ENCODE peak calls at places on chromosomes 13 and 19, in eight cellular contexts. N is ascending aorta, Y is A549, D is gastrocnemius medialis, P is breast epithelium, Z is IMR-90, J is GM12878, O is tibial nerve. G is an unnamed sample. For H3K9me3 and H3K4me1, the result is how much of the 10 kb centered on the place peaks cover.

GRCh38 chr19:1206733-1207301 is 1.2 kb downstream of the STK11 start:
- DNase-seq in J (no peak), P (no peak), O (no peak), D (no peak), Z (no peak), Y (no peak), N (no peak), G (no peak)

GRCh38 chr19:54029930-54030490 is 33.7 kb downstream of the VSTM1 start:
- DNase-seq in P (no peak), O (peak), D (peak), N (no peak), J (no peak), Z (peak), Y (peak), G (peak)

GRCh38 chr19:19459099-19459498 is 53.6 kb downstream of the GATAD2A start:
- DNase-seq in D (no peak), P (no peak), Y (no peak), O (no peak), Z (peak), J (no peak), N (no peak), G (no peak)

GRCh38 chr13:41694902-41695301 is 237.6 kb downstream of the RGCC start:
- DNase-seq in Y (peak), P (no peak), D (peak), Z (peak), J (peak), N (peak), O (peak), G (peak)

GRCh38 chr13:19604306-19604705 is 29.2 kb upstream of the MPHOSPH8 start:
- DNase-seq in P (no peak), J (no peak), N (no peak), O (no peak), D (no peak), Z (no peak), Y (no peak), G (peak)

GRCh38 chr19:6528544-6529121 is 2.2 kb upstream of the TNFSF9 start:
- DNase-seq in P (no peak), O (no peak), Y (no peak), D (peak), Z (no peak), N (no peak), J (no peak), G (no peak)

GRCh38 chr19:33813391-33814101 is 16.9 kb downstream of the KCTD15 start:
- DNase-seq in O (no peak), Y (no peak), Z (no peak), N (no peak), D (no peak), J (no peak), P (no peak), G (no peak)

GRCh38 chr13:26968431-26969335 is 202.9 kb downstream of the USP12 start:
- DNase-seq in N (no peak), Y (no peak), D (no peak), O (no peak), P (no peak), Z (peak), J (no peak), G (peak)

GRCh38 chr13:34805347-34805746 is 136.7 kb upstream of the NBEA start:
- DNase-seq in P (no peak), N (no peak), Z (no peak), Y (no peak), D (no peak), J (no peak), O (no peak), G (no peak)

GRCh38 chr13:104006625-104007061 is 940.4 kb upstream of the SLC10A2 start:
- DNase-seq in Y (no peak), Z (peak), N (no peak), D (no peak), P (no peak), O (no peak), J (no peak), G (no peak)

GRCh38 chr19:48489608-48490216 is 20.5 kb downstream of the CYTH2 start:
- DNase-seq in O (peak), J (no peak), Z (peak), D (peak), N (no peak), P (no peak), Y (peak), G (peak)

DNA sequence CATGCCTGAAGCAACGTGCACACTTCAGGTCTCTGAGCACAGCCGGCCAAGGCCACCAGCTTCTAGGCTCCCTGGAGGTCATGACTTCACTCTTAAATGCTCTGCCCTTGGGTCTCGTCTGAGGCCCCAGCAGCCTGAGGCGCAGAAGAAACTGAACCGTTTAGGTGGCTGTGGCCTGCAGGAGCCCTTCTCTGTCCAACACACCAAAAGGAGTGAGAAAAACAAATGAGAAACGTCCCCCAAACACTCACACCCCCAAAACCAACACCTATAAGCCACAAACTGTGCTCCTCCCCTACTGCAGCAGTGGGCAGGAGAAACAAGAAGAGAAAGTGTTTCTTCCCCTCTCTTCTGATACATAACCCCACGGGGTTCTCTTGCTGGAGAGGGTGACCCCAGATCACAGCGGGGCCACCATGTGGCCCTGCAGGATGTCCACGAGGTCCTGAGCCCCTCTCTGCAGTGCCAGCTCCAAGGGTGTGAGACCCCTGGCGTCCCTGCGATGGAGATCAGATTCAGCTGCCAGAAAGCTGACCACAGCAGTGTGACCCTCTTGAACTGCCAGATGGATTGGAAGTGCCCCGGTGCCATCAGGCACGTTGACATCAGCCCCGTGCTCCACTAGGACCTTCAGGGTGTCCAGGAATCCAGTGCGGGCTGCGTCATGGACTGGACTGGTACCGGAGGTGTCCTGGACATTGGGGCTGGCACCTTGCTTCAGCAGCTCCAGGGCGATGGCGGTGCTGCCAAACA is 1.0 kb upstream of the KRI1 start:
- DNase-seq in P (no peak), J (peak), N (no peak), O (no peak), Y (no peak), Z (no peak), D (no peak), G (no peak)
- H3K4me3 ChIP-seq in P (peak), J (peak), N (peak), O (peak), Y (peak), Z (no peak), D (peak), G (no peak)

GRCh38 chr19:12237143-12237839 is 57.4 kb downstream of the ZNF44 start:
- DNase-seq in P (no peak), O (no peak), N (no peak), J (no peak), Z (no peak), Y (no peak), D (no peak), G (no peak)

GRCh38 chr19:12230751-12231733 is 63.6 kb downstream of the ZNF44 start:
- DNase-seq in Z (no peak), P (no peak), J (no peak), O (no peak), Y (no peak), N (no peak), D (no peak), G (no peak)

GRCh38 chr19:12229990-12230389 is 64.7 kb downstream of the ZNF44 start:
- DNase-seq in D (no peak), O (no peak), J (no peak), N (no peak), P (no peak), Y (no peak), Z (no peak), G (no peak)

GRCh38 chr19:12232961-12233360 is 61.7 kb downstream of the ZNF44 start:
- DNase-seq in O (no peak), J (no peak), D (no peak), N (no peak), Y (no peak), Z (no peak), P (no peak), G (no peak)
- H3K9me3 ChIP-seq in O (under half), J (under half), D (under half), N (half or more), Y (under half), Z (under half), P (under half), G (under half)

DNA sequence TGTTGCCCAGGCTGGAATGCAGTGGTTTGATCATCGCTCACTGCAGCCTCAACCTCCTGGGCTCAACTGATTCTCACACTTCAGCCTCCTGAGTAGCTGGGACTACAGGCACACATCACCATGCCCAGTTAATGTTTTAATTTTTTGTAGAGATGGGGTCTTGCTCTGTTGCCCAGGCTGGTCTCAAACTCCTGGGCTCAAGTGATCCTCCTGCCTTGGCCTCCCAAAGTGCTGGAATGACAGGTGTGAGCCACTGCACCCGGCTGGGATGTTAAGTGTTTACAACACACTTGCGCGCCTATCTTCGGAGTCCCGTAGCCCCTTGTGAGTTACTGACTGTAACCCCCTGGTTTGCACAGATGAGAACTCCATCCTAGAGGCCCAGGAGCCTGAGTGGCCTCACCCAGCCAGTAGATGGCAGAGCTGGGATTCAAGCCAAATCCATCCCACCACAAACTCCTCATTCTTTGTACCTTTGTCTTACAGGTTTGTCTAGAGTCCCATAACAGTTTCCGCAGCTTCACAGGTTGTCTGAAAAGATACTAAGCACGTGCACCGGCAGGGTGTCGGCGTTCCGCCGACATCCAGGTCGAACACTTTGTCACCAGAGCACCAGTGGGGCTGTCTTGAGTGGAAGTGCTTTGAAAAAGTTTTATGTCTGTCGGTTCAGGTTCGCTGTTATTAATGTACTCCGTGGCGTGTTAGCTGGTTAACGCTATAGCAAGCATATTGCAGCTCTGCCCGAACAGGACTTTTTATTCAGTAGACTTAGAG is 14.7 kb downstream of the MAG start:
- DNase-seq in Y (peak), D (no peak), N (no peak), J (no peak), P (no peak), Z (no peak), O (no peak), G (no peak)
- H3K4me1 ChIP-seq in Y (under half), D (under half), N (under half), J (under half), P (under half), Z (under half), O (under half), G (under half)

GRCh38 chr19:56099638-56100539 is 21.2 kb downstream of the ZNF787 start:
- DNase-seq in Z (no peak), O (no peak), Y (no peak), D (no peak), J (no peak), N (no peak), P (no peak), G (no peak)
- H3K4me3 ChIP-seq in Z (no peak), O (no peak), Y (no peak), D (no peak), J (no peak), N (no peak), P (no peak), G (no peak)

GRCh38 chr19:52554216-52554971 is 15.7 kb upstream of the ZNF701 start:
- DNase-seq in P (no peak), D (no peak), Z (no peak), J (no peak), N (no peak), Y (no peak), O (no peak), G (no peak)
- H3K9me3 ChIP-seq in P (half or more), D (under half), Z (half or more), J (half or more), N (half or more), Y (half or more), O (under half), G (under half)

GRCh38 chr19:4373601-4374441 is 26.5 kb downstream of the SH3GL1 start:
- DNase-seq in D (peak), O (no peak), Y (no peak), P (no peak), N (no peak), J (no peak), Z (peak), G (no peak)
- H3K4me1 ChIP-seq in D (half or more), O (under half), Y (half or more), P (under half), N (half or more), J (half or more), Z (half or more), G (under half)